ENCODE peak calls at places on chromosome 19, in nine cellular contexts. L is Caco-2, W is tibial artery, R is iPS DF 6.9, P is left lung, T is right cardiac atrium, S is aorta, Q is colonic mucosa, C is esophagus squamous epithelium. N is an unnamed sample.
A peak's percentile ranks its signal among the peaks of the same experiment; 100 is the strongest.

GRCh38 chr19:5170329-5170745 is 170.3 kb downstream of the PTPRS start:
- DNase-seq in S (peak; percentile 80), W (no peak), Q (peak; percentile 39), P (no peak), L (peak; percentile 51), C (no peak), T (no peak), R (no peak), N (no peak)

GRCh38 chr19:10209305-10209704 is 14.6 kb upstream of the DNMT1 start:
- DNase-seq in S (no peak), T (no peak), R (no peak), C (no peak), W (no peak), P (no peak), L (no peak), Q (no peak), N (no peak)

GRCh38 chr19:3061214-3062161 is 807 bp downstream of the TLE5 start:
- DNase-seq in Q (peak; percentile 67), C (no peak), S (peak; percentile 82), W (no peak), T (peak; percentile 73), P (peak; percentile 58), L (no peak), R (no peak), N (no peak)

GRCh38 chr19:16899566-16900075 is 10.8 kb downstream of the F2RL3 start:
- DNase-seq in Q (peak; percentile 40), W (no peak), R (peak; percentile 37), S (no peak), C (no peak), P (no peak), L (no peak), T (no peak), N (no peak)

GRCh38 chr19:47471733-47472457 is at the start of gene SLC8A2:
- DNase-seq in T (peak; percentile 69), C (no peak), P (peak; percentile 50), W (peak; percentile 47), L (peak; percentile 89), R (no peak), S (peak; percentile 94), Q (peak; percentile 41), N (no peak)

GRCh38 chr19:19615086-19615485 is 3.4 kb downstream of the PBX4 start:
- DNase-seq in L (no peak), P (no peak), W (no peak), S (no peak), Q (no peak), T (no peak), R (no peak), C (no peak), N (no peak)

GRCh38 chr19:53545271-53546065 is 7.5 kb downstream of the ZNF331 start:
- DNase-seq in R (no peak), T (no peak), C (no peak), L (peak; percentile 39), P (no peak), Q (no peak), S (no peak), W (no peak), N (no peak)

GRCh38 chr19:21532904-21533303 is 27.5 kb downstream of the ZNF429 start:
- DNase-seq in W (no peak), C (no peak), T (no peak), Q (no peak), L (no peak), R (no peak), P (no peak), S (no peak), N (no peak)

GRCh38 chr19:39971380-39971841 is 446 bp downstream of the PSMC4 start:
- DNase-seq in Q (no peak), T (no peak), P (no peak), W (no peak), C (no peak), S (peak; percentile 77), L (no peak), R (no peak), N (no peak)

GRCh38 chr19:45528149-45528743 is 21.0 kb downstream of the VASP start:
- DNase-seq in R (peak; percentile 47), P (no peak), S (no peak), L (peak; percentile 77), C (no peak), T (no peak), Q (no peak), W (no peak), N (no peak)

GRCh38 chr19:58088521-58089052 is 9.4 kb downstream of the ZSCAN18 start:
- DNase-seq in R (no peak), S (peak; percentile 61), L (no peak), W (no peak), Q (no peak), C (no peak), T (no peak), P (no peak), N (no peak)
- H3K9me3 ChIP-seq in R (no peaks in the 10 kb centered on the region), S (peaks cover 16% of the 10 kb centered on the region), L (peaks cover 26% of the 10 kb centered on the region), W (peaks cover 83% of the 10 kb centered on the region), Q (no peaks in the 10 kb centered on the region), C (peaks cover 56% of the 10 kb centered on the region), T (no peaks in the 10 kb centered on the region), P (peaks cover 96% of the 10 kb centered on the region), N (peaks cover 98% of the 10 kb centered on the region)

DNA sequence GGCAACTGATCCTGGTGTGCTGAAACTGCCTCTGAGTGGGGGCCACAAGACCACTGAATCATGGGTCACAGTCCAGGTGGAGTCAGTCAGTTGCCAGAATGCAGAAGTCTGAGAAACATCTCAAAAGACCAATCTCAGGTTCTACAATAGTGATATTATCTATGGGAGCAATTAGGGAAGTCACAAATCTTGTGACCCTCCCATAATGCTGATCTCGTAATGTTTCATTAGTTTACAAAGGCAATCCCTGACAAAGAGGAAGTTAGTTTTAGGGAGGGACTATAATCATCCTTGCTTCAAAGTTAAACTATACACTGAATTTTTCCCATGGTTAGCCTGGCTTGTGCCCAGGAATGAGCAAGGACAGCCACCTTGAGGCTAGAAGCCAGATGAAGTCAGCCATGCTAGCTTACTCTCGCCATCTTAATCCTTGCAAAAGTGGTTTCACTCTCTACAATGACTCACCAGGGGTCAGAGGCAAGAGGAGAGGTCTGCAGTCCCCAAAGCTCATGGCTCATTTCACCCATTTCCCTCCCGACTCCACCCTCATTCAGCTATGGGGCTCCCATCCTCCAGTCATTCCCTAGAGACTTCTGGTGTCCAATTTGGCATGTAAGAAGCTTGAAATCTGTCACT is 5.4 kb downstream of the CEACAM3 start:
- DNase-seq in Q (no peak), S (no peak), T (no peak), C (no peak), W (no peak), P (no peak), R (no peak), L (no peak), N (peak; percentile 30)
- H3K4me3 ChIP-seq in Q (no peak overlapping the region), S (no peak overlapping the region), T (no peak overlapping the region), C (no peak overlapping the region), W (no peak overlapping the region), P (no peak overlapping the region), R (no peak overlapping the region), L (no peak overlapping the region), N (no peak overlapping the region)

DNA sequence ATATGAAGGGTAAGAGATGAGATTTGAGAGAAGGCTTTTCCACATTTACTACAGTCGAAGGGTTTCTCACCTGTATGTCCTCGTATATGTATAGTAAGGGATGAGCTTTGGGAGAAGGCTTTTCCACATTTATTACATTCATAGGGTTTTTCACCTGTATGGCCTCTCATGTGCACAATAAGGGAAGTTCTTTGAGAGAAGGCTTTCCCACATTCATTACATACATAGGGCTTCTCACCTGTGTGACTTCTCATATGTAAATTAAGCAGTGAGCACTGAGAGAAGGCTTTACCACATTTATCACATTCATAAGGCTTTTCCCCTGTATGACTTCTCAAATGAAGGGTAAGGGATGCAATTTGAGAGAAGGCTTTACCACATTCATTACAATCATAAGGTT is 41.8 kb downstream of the ZNF527 start:
- DNase-seq in L (no peak), W (no peak), R (no peak), T (no peak), S (no peak), P (no peak), C (no peak), Q (no peak), N (no peak)
- H3K9me3 ChIP-seq in L (peaks cover 54% of the 10 kb centered on the region), W (peaks cover 100% of the 10 kb centered on the region), R (peaks cover 3% of the 10 kb centered on the region), T (peaks cover 21% of the 10 kb centered on the region), S (peaks cover 17% of the 10 kb centered on the region), P (peaks cover 100% of the 10 kb centered on the region), C (peaks cover 94% of the 10 kb centered on the region), Q (peaks cover 13% of the 10 kb centered on the region), N (peaks cover 100% of the 10 kb centered on the region)

GRCh38 chr19:36116344-36116637 is 1.0 kb downstream of the TBCB start:
- DNase-seq in C (no peak), S (no peak), P (no peak), R (no peak), Q (no peak), W (no peak), T (no peak), L (no peak), N (no peak)
- H3K4me3 ChIP-seq in C (peak overlapping the region; percentile 77), S (peak overlapping the region; percentile 48), P (peak overlapping the region; percentile 77), R (peak overlapping the region; percentile 57), Q (peak overlapping the region; percentile 75), W (peak overlapping the region; percentile 83), T (peak overlapping the region; percentile 69), L (peak overlapping the region; percentile 92), N (no peak overlapping the region)

GRCh38 chr19:6791237-6791636 is 18.7 kb downstream of the VAV1 start:
- DNase-seq in C (no peak), Q (no peak), T (no peak), W (no peak), P (no peak), S (no peak), R (no peak), L (no peak), N (no peak)

GRCh38 chr19:6793411-6793810 is 20.9 kb downstream of the VAV1 start:
- DNase-seq in L (no peak), P (no peak), R (no peak), S (no peak), C (no peak), W (no peak), T (no peak), Q (no peak), N (no peak)

GRCh38 chr19:6787393-6787792 is 14.9 kb downstream of the VAV1 start:
- DNase-seq in C (no peak), L (no peak), P (no peak), T (no peak), S (no peak), W (no peak), R (no peak), Q (no peak), N (no peak)

GRCh38 chr19:6788896-6789295 is 16.4 kb downstream of the VAV1 start:
- DNase-seq in T (no peak), L (no peak), C (no peak), Q (no peak), R (no peak), S (no peak), W (no peak), P (no peak), N (no peak)

DNA sequence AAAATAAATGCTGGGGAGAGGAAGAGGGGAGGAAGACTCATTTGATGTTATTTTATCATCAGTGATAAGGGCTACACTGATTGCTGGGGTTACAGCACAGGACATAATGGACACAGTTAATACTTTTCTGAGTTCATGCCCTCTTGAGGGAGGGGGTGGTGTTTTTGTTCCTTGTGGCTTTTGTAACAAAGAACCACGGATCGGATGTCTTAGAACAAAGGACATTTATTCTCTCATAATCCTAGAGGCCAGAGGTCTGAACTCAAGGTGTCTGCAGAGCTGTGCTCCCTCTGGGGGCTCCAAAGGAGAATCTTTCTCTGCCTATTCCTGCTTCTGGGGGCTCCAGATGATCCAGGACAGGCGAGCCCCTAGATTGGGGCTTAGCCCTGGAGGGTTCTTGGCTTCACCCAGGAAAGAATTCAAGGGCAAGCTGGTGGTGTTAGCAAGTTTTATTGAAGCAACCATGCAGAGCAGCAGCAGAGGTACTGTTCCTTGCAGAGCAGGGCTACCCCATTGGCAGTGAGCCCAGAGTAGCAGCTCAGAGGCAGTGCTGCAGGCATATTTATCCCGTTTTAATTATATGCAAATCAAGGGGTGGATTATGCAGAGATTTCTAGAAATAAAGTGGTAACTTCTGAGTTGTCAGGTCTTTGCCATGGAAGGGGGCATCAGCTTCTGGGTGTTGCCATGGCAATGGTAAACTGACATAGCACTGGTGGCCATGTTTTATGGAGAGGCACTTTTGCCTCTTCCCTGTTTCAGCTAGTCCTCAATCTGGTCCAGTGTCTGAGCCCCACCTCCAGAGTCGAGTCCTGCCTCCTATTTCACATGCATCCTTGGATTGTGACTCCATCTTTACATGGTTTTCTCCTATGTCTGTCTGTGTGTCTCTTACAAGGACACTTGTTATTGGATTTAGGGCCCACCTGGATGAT is 18.0 kb downstream of the VAV1 start:
- DNase-seq in C (no peak), L (no peak), Q (no peak), S (no peak), P (no peak), W (no peak), R (no peak), T (no peak), N (no peak)
- H3K9me3 ChIP-seq in C (no peaks in the 10 kb centered on the region), L (peaks cover 3% of the 10 kb centered on the region), Q (no peaks in the 10 kb centered on the region), S (peaks cover 6% of the 10 kb centered on the region), P (peaks cover 6% of the 10 kb centered on the region), W (peaks cover 5% of the 10 kb centered on the region), R (no peaks in the 10 kb centered on the region), T (peaks cover 6% of the 10 kb centered on the region), N (peaks cover 23% of the 10 kb centered on the region)